ENCODE peak calls at places on chromosomes 3 and 15, in six cellular contexts. One of them, this sample, is unnamed.

GRCh38 chr3:177528306-177529070 is 331.2 kb upstream of the TBL1XR1 start:
- DNase-seq in mesenteric fat pad: no peak
- DNase-seq in KBM-7: no peak
- DNase-seq in stimulated activated CD8-positive, alpha-beta memory T cell treated with anti-CD3 and anti-CD28 coated beads, Interleukin-7, amount 100 ng/mL, for 4 hours: no peak
- DNase-seq in activated CD4-positive, alpha-beta T cell treated with anti-CD3 and anti-CD28 coated beads, Interleukin-2, amount 10 ng/mL, durations not matched to agents 7 days and 5 days: no peak
- DNase-seq in stimulated activated CD4-positive, alpha-beta T cell treated with anti-CD3 and anti-CD28 coated beads, Interleukin-15, amount 100 ng/mL, for 1 hour: no peak
- DNase-seq in this sample: no peak

GRCh38 chr15:73338606-73339388 is 30.0 kb downstream of the HCN4 start:
- DNase-seq in activated CD4-positive, alpha-beta T cell treated with anti-CD3 and anti-CD28 coated beads, Interleukin-2, amount 10 ng/mL, durations not matched to agents 7 days and 5 days: no peak
- DNase-seq in KBM-7: no peak
- DNase-seq in stimulated activated CD8-positive, alpha-beta memory T cell treated with anti-CD3 and anti-CD28 coated beads, Interleukin-7, amount 100 ng/mL, for 4 hours: no peak
- DNase-seq in stimulated activated CD4-positive, alpha-beta T cell treated with anti-CD3 and anti-CD28 coated beads, Interleukin-15, amount 100 ng/mL, for 1 hour: no peak
- DNase-seq in mesenteric fat pad: no peak
- DNase-seq in this sample: no peak

GRCh38 chr3:126113733-126114132 is 29.8 kb upstream of the SLC41A3 start:
- DNase-seq in stimulated activated CD8-positive, alpha-beta memory T cell treated with anti-CD3 and anti-CD28 coated beads, Interleukin-7, amount 100 ng/mL, for 4 hours: no peak
- DNase-seq in mesenteric fat pad: peak
- DNase-seq in activated CD4-positive, alpha-beta T cell treated with anti-CD3 and anti-CD28 coated beads, Interleukin-2, amount 10 ng/mL, durations not matched to agents 7 days and 5 days: no peak
- DNase-seq in KBM-7: no peak
- DNase-seq in stimulated activated CD4-positive, alpha-beta T cell treated with anti-CD3 and anti-CD28 coated beads, Interleukin-15, amount 100 ng/mL, for 1 hour: no peak
- DNase-seq in this sample: no peak

GRCh38 chr3:163971861-163972260 is 1106.4 kb downstream of the SI start:
- DNase-seq in stimulated activated CD8-positive, alpha-beta memory T cell treated with anti-CD3 and anti-CD28 coated beads, Interleukin-7, amount 100 ng/mL, for 4 hours: no peak
- DNase-seq in stimulated activated CD4-positive, alpha-beta T cell treated with anti-CD3 and anti-CD28 coated beads, Interleukin-15, amount 100 ng/mL, for 1 hour: no peak
- DNase-seq in mesenteric fat pad: no peak
- DNase-seq in activated CD4-positive, alpha-beta T cell treated with anti-CD3 and anti-CD28 coated beads, Interleukin-2, amount 10 ng/mL, durations not matched to agents 7 days and 5 days: no peak
- DNase-seq in KBM-7: no peak
- DNase-seq in this sample: no peak

GRCh38 chr3:52014613-52015012 is 18.9 kb upstream of the RPL29 start:
- DNase-seq in mesenteric fat pad: no peak
- DNase-seq in KBM-7: peak
- DNase-seq in activated CD4-positive, alpha-beta T cell treated with anti-CD3 and anti-CD28 coated beads, Interleukin-2, amount 10 ng/mL, durations not matched to agents 7 days and 5 days: no peak
- DNase-seq in stimulated activated CD8-positive, alpha-beta memory T cell treated with anti-CD3 and anti-CD28 coated beads, Interleukin-7, amount 100 ng/mL, for 4 hours: no peak
- DNase-seq in stimulated activated CD4-positive, alpha-beta T cell treated with anti-CD3 and anti-CD28 coated beads, Interleukin-15, amount 100 ng/mL, for 1 hour: no peak
- DNase-seq in this sample: no peak

GRCh38 chr15:70140543-70141375 is 43.0 kb upstream of the TLE3 start:
- DNase-seq in stimulated activated CD4-positive, alpha-beta T cell treated with anti-CD3 and anti-CD28 coated beads, Interleukin-15, amount 100 ng/mL, for 1 hour: no peak
- DNase-seq in stimulated activated CD8-positive, alpha-beta memory T cell treated with anti-CD3 and anti-CD28 coated beads, Interleukin-7, amount 100 ng/mL, for 4 hours: no peak
- DNase-seq in mesenteric fat pad: no peak
- DNase-seq in KBM-7: peak
- DNase-seq in activated CD4-positive, alpha-beta T cell treated with anti-CD3 and anti-CD28 coated beads, Interleukin-2, amount 10 ng/mL, durations not matched to agents 7 days and 5 days: peak
- DNase-seq in this sample: no peak

GRCh38 chr3:28935141-28935540 is 345.7 kb upstream of the RBMS3 start:
- DNase-seq in stimulated activated CD4-positive, alpha-beta T cell treated with anti-CD3 and anti-CD28 coated beads, Interleukin-15, amount 100 ng/mL, for 1 hour: no peak
- DNase-seq in mesenteric fat pad: no peak
- DNase-seq in activated CD4-positive, alpha-beta T cell treated with anti-CD3 and anti-CD28 coated beads, Interleukin-2, amount 10 ng/mL, durations not matched to agents 7 days and 5 days: no peak
- DNase-seq in stimulated activated CD8-positive, alpha-beta memory T cell treated with anti-CD3 and anti-CD28 coated beads, Interleukin-7, amount 100 ng/mL, for 4 hours: no peak
- DNase-seq in KBM-7: no peak
- DNase-seq in this sample: no peak

GRCh38 chr3:40971191-40972168 is 227.8 kb upstream of the CTNNB1 start:
- DNase-seq in KBM-7: peak
- DNase-seq in stimulated activated CD4-positive, alpha-beta T cell treated with anti-CD3 and anti-CD28 coated beads, Interleukin-15, amount 100 ng/mL, for 1 hour: no peak
- DNase-seq in mesenteric fat pad: no peak
- DNase-seq in activated CD4-positive, alpha-beta T cell treated with anti-CD3 and anti-CD28 coated beads, Interleukin-2, amount 10 ng/mL, durations not matched to agents 7 days and 5 days: peak
- DNase-seq in stimulated activated CD8-positive, alpha-beta memory T cell treated with anti-CD3 and anti-CD28 coated beads, Interleukin-7, amount 100 ng/mL, for 4 hours: peak
- DNase-seq in this sample: no peak

GRCh38 chr15:80081390-80081789 is 21.9 kb downstream of the ZFAND6 start:
- DNase-seq in mesenteric fat pad: no peak
- DNase-seq in stimulated activated CD8-positive, alpha-beta memory T cell treated with anti-CD3 and anti-CD28 coated beads, Interleukin-7, amount 100 ng/mL, for 4 hours: no peak
- DNase-seq in stimulated activated CD4-positive, alpha-beta T cell treated with anti-CD3 and anti-CD28 coated beads, Interleukin-15, amount 100 ng/mL, for 1 hour: no peak
- DNase-seq in KBM-7: peak
- DNase-seq in activated CD4-positive, alpha-beta T cell treated with anti-CD3 and anti-CD28 coated beads, Interleukin-2, amount 10 ng/mL, durations not matched to agents 7 days and 5 days: no peak
- DNase-seq in this sample: no peak

GRCh38 chr3:145182196-145182911 is 978.6 kb downstream of the PLOD2 start:
- DNase-seq in KBM-7: no peak
- DNase-seq in mesenteric fat pad: no peak
- DNase-seq in stimulated activated CD8-positive, alpha-beta memory T cell treated with anti-CD3 and anti-CD28 coated beads, Interleukin-7, amount 100 ng/mL, for 4 hours: no peak
- DNase-seq in stimulated activated CD4-positive, alpha-beta T cell treated with anti-CD3 and anti-CD28 coated beads, Interleukin-15, amount 100 ng/mL, for 1 hour: no peak
- DNase-seq in activated CD4-positive, alpha-beta T cell treated with anti-CD3 and anti-CD28 coated beads, Interleukin-2, amount 10 ng/mL, durations not matched to agents 7 days and 5 days: no peak
- DNase-seq in this sample: no peak

GRCh38 chr3:22988566-22988965 is 214.6 kb upstream of the UBE2E2 start:
- DNase-seq in stimulated activated CD4-positive, alpha-beta T cell treated with anti-CD3 and anti-CD28 coated beads, Interleukin-15, amount 100 ng/mL, for 1 hour: no peak
- DNase-seq in mesenteric fat pad: no peak
- DNase-seq in KBM-7: no peak
- DNase-seq in activated CD4-positive, alpha-beta T cell treated with anti-CD3 and anti-CD28 coated beads, Interleukin-2, amount 10 ng/mL, durations not matched to agents 7 days and 5 days: no peak
- DNase-seq in stimulated activated CD8-positive, alpha-beta memory T cell treated with anti-CD3 and anti-CD28 coated beads, Interleukin-7, amount 100 ng/mL, for 4 hours: no peak
- DNase-seq in this sample: no peak

GRCh38 chr3:16462679-16463078 is 50.8 kb downstream of the RFTN1 start:
- DNase-seq in stimulated activated CD4-positive, alpha-beta T cell treated with anti-CD3 and anti-CD28 coated beads, Interleukin-15, amount 100 ng/mL, for 1 hour: no peak
- DNase-seq in KBM-7: no peak
- DNase-seq in stimulated activated CD8-positive, alpha-beta memory T cell treated with anti-CD3 and anti-CD28 coated beads, Interleukin-7, amount 100 ng/mL, for 4 hours: no peak
- DNase-seq in activated CD4-positive, alpha-beta T cell treated with anti-CD3 and anti-CD28 coated beads, Interleukin-2, amount 10 ng/mL, durations not matched to agents 7 days and 5 days: peak
- DNase-seq in mesenteric fat pad: no peak
- DNase-seq in this sample: no peak

GRCh38 chr15:45640610-45641009 is 5.8 kb downstream of the SQOR start:
- DNase-seq in stimulated activated CD4-positive, alpha-beta T cell treated with anti-CD3 and anti-CD28 coated beads, Interleukin-15, amount 100 ng/mL, for 1 hour: no peak
- DNase-seq in mesenteric fat pad: no peak
- DNase-seq in activated CD4-positive, alpha-beta T cell treated with anti-CD3 and anti-CD28 coated beads, Interleukin-2, amount 10 ng/mL, durations not matched to agents 7 days and 5 days: no peak
- DNase-seq in KBM-7: no peak
- DNase-seq in stimulated activated CD8-positive, alpha-beta memory T cell treated with anti-CD3 and anti-CD28 coated beads, Interleukin-7, amount 100 ng/mL, for 4 hours: no peak
- DNase-seq in this sample: no peak

GRCh38 chr3:142282503-142282902 is 57.1 kb upstream of the GK5 start:
- DNase-seq in stimulated activated CD4-positive, alpha-beta T cell treated with anti-CD3 and anti-CD28 coated beads, Interleukin-15, amount 100 ng/mL, for 1 hour: no peak
- DNase-seq in stimulated activated CD8-positive, alpha-beta memory T cell treated with anti-CD3 and anti-CD28 coated beads, Interleukin-7, amount 100 ng/mL, for 4 hours: no peak
- DNase-seq in activated CD4-positive, alpha-beta T cell treated with anti-CD3 and anti-CD28 coated beads, Interleukin-2, amount 10 ng/mL, durations not matched to agents 7 days and 5 days: no peak
- DNase-seq in mesenteric fat pad: no peak
- DNase-seq in KBM-7: no peak
- DNase-seq in this sample: no peak

GRCh38 chr3:42175841-42176240 is 84.7 kb downstream of the TRAK1 start:
- DNase-seq in stimulated activated CD4-positive, alpha-beta T cell treated with anti-CD3 and anti-CD28 coated beads, Interleukin-15, amount 100 ng/mL, for 1 hour: no peak
- DNase-seq in stimulated activated CD8-positive, alpha-beta memory T cell treated with anti-CD3 and anti-CD28 coated beads, Interleukin-7, amount 100 ng/mL, for 4 hours: no peak
- DNase-seq in activated CD4-positive, alpha-beta T cell treated with anti-CD3 and anti-CD28 coated beads, Interleukin-2, amount 10 ng/mL, durations not matched to agents 7 days and 5 days: no peak
- DNase-seq in KBM-7: no peak
- DNase-seq in mesenteric fat pad: no peak
- DNase-seq in this sample: no peak

GRCh38 chr3:16803019-16803418 is 81.7 kb upstream of the PLCL2 start:
- DNase-seq in KBM-7: no peak
- DNase-seq in mesenteric fat pad: no peak
- DNase-seq in stimulated activated CD4-positive, alpha-beta T cell treated with anti-CD3 and anti-CD28 coated beads, Interleukin-15, amount 100 ng/mL, for 1 hour: no peak
- DNase-seq in activated CD4-positive, alpha-beta T cell treated with anti-CD3 and anti-CD28 coated beads, Interleukin-2, amount 10 ng/mL, durations not matched to agents 7 days and 5 days: no peak
- DNase-seq in stimulated activated CD8-positive, alpha-beta memory T cell treated with anti-CD3 and anti-CD28 coated beads, Interleukin-7, amount 100 ng/mL, for 4 hours: no peak
- DNase-seq in this sample: no peak

GRCh38 chr3:18211116-18211515 is 214.0 kb downstream of the SATB1 start:
- DNase-seq in stimulated activated CD4-positive, alpha-beta T cell treated with anti-CD3 and anti-CD28 coated beads, Interleukin-15, amount 100 ng/mL, for 1 hour: no peak
- DNase-seq in KBM-7: peak
- DNase-seq in mesenteric fat pad: no peak
- DNase-seq in activated CD4-positive, alpha-beta T cell treated with anti-CD3 and anti-CD28 coated beads, Interleukin-2, amount 10 ng/mL, durations not matched to agents 7 days and 5 days: no peak
- DNase-seq in stimulated activated CD8-positive, alpha-beta memory T cell treated with anti-CD3 and anti-CD28 coated beads, Interleukin-7, amount 100 ng/mL, for 4 hours: no peak
- DNase-seq in this sample: no peak

GRCh38 chr3:187150599-187150998 is 11.3 kb upstream of the RPL39L start:
- DNase-seq in KBM-7: peak
- DNase-seq in mesenteric fat pad: no peak
- DNase-seq in stimulated activated CD4-positive, alpha-beta T cell treated with anti-CD3 and anti-CD28 coated beads, Interleukin-15, amount 100 ng/mL, for 1 hour: peak
- DNase-seq in activated CD4-positive, alpha-beta T cell treated with anti-CD3 and anti-CD28 coated beads, Interleukin-2, amount 10 ng/mL, durations not matched to agents 7 days and 5 days: peak
- DNase-seq in stimulated activated CD8-positive, alpha-beta memory T cell treated with anti-CD3 and anti-CD28 coated beads, Interleukin-7, amount 100 ng/mL, for 4 hours: peak
- DNase-seq in this sample: peak

GRCh38 chr3:127419641-127420354 is 132.0 kb upstream of the PRR20G start:
- DNase-seq in KBM-7: no peak
- DNase-seq in activated CD4-positive, alpha-beta T cell treated with anti-CD3 and anti-CD28 coated beads, Interleukin-2, amount 10 ng/mL, durations not matched to agents 7 days and 5 days: no peak
- DNase-seq in mesenteric fat pad: no peak
- DNase-seq in stimulated activated CD8-positive, alpha-beta memory T cell treated with anti-CD3 and anti-CD28 coated beads, Interleukin-7, amount 100 ng/mL, for 4 hours: no peak
- DNase-seq in stimulated activated CD4-positive, alpha-beta T cell treated with anti-CD3 and anti-CD28 coated beads, Interleukin-15, amount 100 ng/mL, for 1 hour: no peak
- DNase-seq in this sample: no peak

GRCh38 chr3:77411990-77412389 is 372.1 kb downstream of the ROBO2 start:
- DNase-seq in stimulated activated CD4-positive, alpha-beta T cell treated with anti-CD3 and anti-CD28 coated beads, Interleukin-15, amount 100 ng/mL, for 1 hour: no peak
- DNase-seq in stimulated activated CD8-positive, alpha-beta memory T cell treated with anti-CD3 and anti-CD28 coated beads, Interleukin-7, amount 100 ng/mL, for 4 hours: no peak
- DNase-seq in activated CD4-positive, alpha-beta T cell treated with anti-CD3 and anti-CD28 coated beads, Interleukin-2, amount 10 ng/mL, durations not matched to agents 7 days and 5 days: no peak
- DNase-seq in mesenteric fat pad: no peak
- DNase-seq in KBM-7: no peak
- DNase-seq in this sample: no peak

GRCh38 chr3:180789774-180790173 is 110.5 kb upstream of the CCDC39 start:
- DNase-seq in KBM-7: no peak
- DNase-seq in stimulated activated CD8-positive, alpha-beta memory T cell treated with anti-CD3 and anti-CD28 coated beads, Interleukin-7, amount 100 ng/mL, for 4 hours: no peak
- DNase-seq in mesenteric fat pad: no peak
- DNase-seq in activated CD4-positive, alpha-beta T cell treated with anti-CD3 and anti-CD28 coated beads, Interleukin-2, amount 10 ng/mL, durations not matched to agents 7 days and 5 days: no peak
- DNase-seq in stimulated activated CD4-positive, alpha-beta T cell treated with anti-CD3 and anti-CD28 coated beads, Interleukin-15, amount 100 ng/mL, for 1 hour: no peak
- DNase-seq in this sample: no peak

GRCh38 chr3:10548997-10549396 is 43.6 kb upstream of the ATP2B2 start:
- DNase-seq in activated CD4-positive, alpha-beta T cell treated with anti-CD3 and anti-CD28 coated beads, Interleukin-2, amount 10 ng/mL, durations not matched to agents 7 days and 5 days: no peak
- DNase-seq in stimulated activated CD4-positive, alpha-beta T cell treated with anti-CD3 and anti-CD28 coated beads, Interleukin-15, amount 100 ng/mL, for 1 hour: no peak
- DNase-seq in stimulated activated CD8-positive, alpha-beta memory T cell treated with anti-CD3 and anti-CD28 coated beads, Interleukin-7, amount 100 ng/mL, for 4 hours: no peak
- DNase-seq in mesenteric fat pad: no peak
- DNase-seq in KBM-7: no peak
- DNase-seq in this sample: no peak

GRCh38 chr3:53202331-53203015 is 41.5 kb downstream of the PRKCD start:
- DNase-seq in KBM-7: no peak
- DNase-seq in stimulated activated CD4-positive, alpha-beta T cell treated with anti-CD3 and anti-CD28 coated beads, Interleukin-15, amount 100 ng/mL, for 1 hour: no peak
- DNase-seq in activated CD4-positive, alpha-beta T cell treated with anti-CD3 and anti-CD28 coated beads, Interleukin-2, amount 10 ng/mL, durations not matched to agents 7 days and 5 days: no peak
- DNase-seq in mesenteric fat pad: no peak
- DNase-seq in stimulated activated CD8-positive, alpha-beta memory T cell treated with anti-CD3 and anti-CD28 coated beads, Interleukin-7, amount 100 ng/mL, for 4 hours: no peak
- DNase-seq in this sample: no peak

GRCh38 chr3:186221733-186222378 is 113.0 kb upstream of the ETV5 start:
- DNase-seq in KBM-7: no peak
- DNase-seq in stimulated activated CD4-positive, alpha-beta T cell treated with anti-CD3 and anti-CD28 coated beads, Interleukin-15, amount 100 ng/mL, for 1 hour: no peak
- DNase-seq in mesenteric fat pad: no peak
- DNase-seq in stimulated activated CD8-positive, alpha-beta memory T cell treated with anti-CD3 and anti-CD28 coated beads, Interleukin-7, amount 100 ng/mL, for 4 hours: no peak
- DNase-seq in activated CD4-positive, alpha-beta T cell treated with anti-CD3 and anti-CD28 coated beads, Interleukin-2, amount 10 ng/mL, durations not matched to agents 7 days and 5 days: no peak
- DNase-seq in this sample: no peak

GRCh38 chr3:49238274-49239127 is 38.5 kb downstream of the C3orf62 start:
- DNase-seq in stimulated activated CD8-positive, alpha-beta memory T cell treated with anti-CD3 and anti-CD28 coated beads, Interleukin-7, amount 100 ng/mL, for 4 hours: no peak
- DNase-seq in stimulated activated CD4-positive, alpha-beta T cell treated with anti-CD3 and anti-CD28 coated beads, Interleukin-15, amount 100 ng/mL, for 1 hour: no peak
- DNase-seq in mesenteric fat pad: peak
- DNase-seq in activated CD4-positive, alpha-beta T cell treated with anti-CD3 and anti-CD28 coated beads, Interleukin-2, amount 10 ng/mL, durations not matched to agents 7 days and 5 days: no peak
- DNase-seq in KBM-7: peak
- DNase-seq in this sample: no peak

GRCh38 chr3:107525101-107525953 is 2.6 kb downstream of the BBX start:
- DNase-seq in activated CD4-positive, alpha-beta T cell treated with anti-CD3 and anti-CD28 coated beads, Interleukin-2, amount 10 ng/mL, durations not matched to agents 7 days and 5 days: peak
- DNase-seq in mesenteric fat pad: peak
- DNase-seq in stimulated activated CD8-positive, alpha-beta memory T cell treated with anti-CD3 and anti-CD28 coated beads, Interleukin-7, amount 100 ng/mL, for 4 hours: peak
- DNase-seq in stimulated activated CD4-positive, alpha-beta T cell treated with anti-CD3 and anti-CD28 coated beads, Interleukin-15, amount 100 ng/mL, for 1 hour: peak
- DNase-seq in KBM-7: peak
- DNase-seq in this sample: no peak

GRCh38 chr3:14933829-14934425 is 13.5 kb upstream of the NR2C2 start:
- DNase-seq in activated CD4-positive, alpha-beta T cell treated with anti-CD3 and anti-CD28 coated beads, Interleukin-2, amount 10 ng/mL, durations not matched to agents 7 days and 5 days: no peak
- DNase-seq in KBM-7: no peak
- DNase-seq in mesenteric fat pad: no peak
- DNase-seq in stimulated activated CD4-positive, alpha-beta T cell treated with anti-CD3 and anti-CD28 coated beads, Interleukin-15, amount 100 ng/mL, for 1 hour: no peak
- DNase-seq in stimulated activated CD8-positive, alpha-beta memory T cell treated with anti-CD3 and anti-CD28 coated beads, Interleukin-7, amount 100 ng/mL, for 4 hours: no peak
- DNase-seq in this sample: no peak

GRCh38 chr15:77495806-77496589 is 75.3 kb downstream of the HMG20A start:
- DNase-seq in mesenteric fat pad: no peak
- DNase-seq in KBM-7: peak
- DNase-seq in stimulated activated CD4-positive, alpha-beta T cell treated with anti-CD3 and anti-CD28 coated beads, Interleukin-15, amount 100 ng/mL, for 1 hour: no peak
- DNase-seq in stimulated activated CD8-positive, alpha-beta memory T cell treated with anti-CD3 and anti-CD28 coated beads, Interleukin-7, amount 100 ng/mL, for 4 hours: no peak
- DNase-seq in activated CD4-positive, alpha-beta T cell treated with anti-CD3 and anti-CD28 coated beads, Interleukin-2, amount 10 ng/mL, durations not matched to agents 7 days and 5 days: no peak
- DNase-seq in this sample: no peak

GRCh38 chr3:186998937-186999368 is 68.6 kb downstream of the ST6GAL1 start:
- DNase-seq in stimulated activated CD8-positive, alpha-beta memory T cell treated with anti-CD3 and anti-CD28 coated beads, Interleukin-7, amount 100 ng/mL, for 4 hours: no peak
- DNase-seq in KBM-7: no peak
- DNase-seq in mesenteric fat pad: no peak
- DNase-seq in stimulated activated CD4-positive, alpha-beta T cell treated with anti-CD3 and anti-CD28 coated beads, Interleukin-15, amount 100 ng/mL, for 1 hour: no peak
- DNase-seq in activated CD4-positive, alpha-beta T cell treated with anti-CD3 and anti-CD28 coated beads, Interleukin-2, amount 10 ng/mL, durations not matched to agents 7 days and 5 days: no peak
- DNase-seq in this sample: no peak

GRCh38 chr15:71275098-71275497 is 159.8 kb downstream of the THSD4 start:
- DNase-seq in activated CD4-positive, alpha-beta T cell treated with anti-CD3 and anti-CD28 coated beads, Interleukin-2, amount 10 ng/mL, durations not matched to agents 7 days and 5 days: no peak
- DNase-seq in mesenteric fat pad: no peak
- DNase-seq in KBM-7: no peak
- DNase-seq in stimulated activated CD8-positive, alpha-beta memory T cell treated with anti-CD3 and anti-CD28 coated beads, Interleukin-7, amount 100 ng/mL, for 4 hours: no peak
- DNase-seq in stimulated activated CD4-positive, alpha-beta T cell treated with anti-CD3 and anti-CD28 coated beads, Interleukin-15, amount 100 ng/mL, for 1 hour: no peak
- DNase-seq in this sample: no peak

GRCh38 chr3:172592898-172593669 is 69.9 kb upstream of the TNFSF10 start:
- DNase-seq in KBM-7: no peak
- DNase-seq in activated CD4-positive, alpha-beta T cell treated with anti-CD3 and anti-CD28 coated beads, Interleukin-2, amount 10 ng/mL, durations not matched to agents 7 days and 5 days: peak
- DNase-seq in stimulated activated CD4-positive, alpha-beta T cell treated with anti-CD3 and anti-CD28 coated beads, Interleukin-15, amount 100 ng/mL, for 1 hour: no peak
- DNase-seq in stimulated activated CD8-positive, alpha-beta memory T cell treated with anti-CD3 and anti-CD28 coated beads, Interleukin-7, amount 100 ng/mL, for 4 hours: no peak
- DNase-seq in mesenteric fat pad: no peak
- DNase-seq in this sample: no peak

GRCh38 chr15:39338251-39338650 is 242.6 kb upstream of the THBS1 start:
- DNase-seq in stimulated activated CD4-positive, alpha-beta T cell treated with anti-CD3 and anti-CD28 coated beads, Interleukin-15, amount 100 ng/mL, for 1 hour: no peak
- DNase-seq in stimulated activated CD8-positive, alpha-beta memory T cell treated with anti-CD3 and anti-CD28 coated beads, Interleukin-7, amount 100 ng/mL, for 4 hours: no peak
- DNase-seq in mesenteric fat pad: no peak
- DNase-seq in KBM-7: no peak
- DNase-seq in activated CD4-positive, alpha-beta T cell treated with anti-CD3 and anti-CD28 coated beads, Interleukin-2, amount 10 ng/mL, durations not matched to agents 7 days and 5 days: no peak
- DNase-seq in this sample: no peak

GRCh38 chr3:50272911-50273688 is 4.2 kb downstream of the SEMA3B start:
- DNase-seq in mesenteric fat pad: peak
- DNase-seq in KBM-7: peak
- DNase-seq in stimulated activated CD8-positive, alpha-beta memory T cell treated with anti-CD3 and anti-CD28 coated beads, Interleukin-7, amount 100 ng/mL, for 4 hours: peak
- DNase-seq in stimulated activated CD4-positive, alpha-beta T cell treated with anti-CD3 and anti-CD28 coated beads, Interleukin-15, amount 100 ng/mL, for 1 hour: peak
- DNase-seq in activated CD4-positive, alpha-beta T cell treated with anti-CD3 and anti-CD28 coated beads, Interleukin-2, amount 10 ng/mL, durations not matched to agents 7 days and 5 days: peak
- DNase-seq in this sample: peak

GRCh38 chr3:143109861-143110260 is 9.7 kb upstream of the CHST2 start:
- DNase-seq in mesenteric fat pad: no peak
- DNase-seq in activated CD4-positive, alpha-beta T cell treated with anti-CD3 and anti-CD28 coated beads, Interleukin-2, amount 10 ng/mL, durations not matched to agents 7 days and 5 days: no peak
- DNase-seq in stimulated activated CD4-positive, alpha-beta T cell treated with anti-CD3 and anti-CD28 coated beads, Interleukin-15, amount 100 ng/mL, for 1 hour: no peak
- DNase-seq in stimulated activated CD8-positive, alpha-beta memory T cell treated with anti-CD3 and anti-CD28 coated beads, Interleukin-7, amount 100 ng/mL, for 4 hours: no peak
- DNase-seq in KBM-7: no peak
- DNase-seq in this sample: no peak

GRCh38 chr15:95734422-95735316 is 595.8 kb upstream of the NR2F2 start:
- DNase-seq in activated CD4-positive, alpha-beta T cell treated with anti-CD3 and anti-CD28 coated beads, Interleukin-2, amount 10 ng/mL, durations not matched to agents 7 days and 5 days: no peak
- DNase-seq in stimulated activated CD8-positive, alpha-beta memory T cell treated with anti-CD3 and anti-CD28 coated beads, Interleukin-7, amount 100 ng/mL, for 4 hours: no peak
- DNase-seq in KBM-7: peak
- DNase-seq in mesenteric fat pad: no peak
- DNase-seq in stimulated activated CD4-positive, alpha-beta T cell treated with anti-CD3 and anti-CD28 coated beads, Interleukin-15, amount 100 ng/mL, for 1 hour: no peak
- DNase-seq in this sample: no peak

GRCh38 chr3:27675287-27675686 is 46.8 kb downstream of the EOMES start:
- DNase-seq in activated CD4-positive, alpha-beta T cell treated with anti-CD3 and anti-CD28 coated beads, Interleukin-2, amount 10 ng/mL, durations not matched to agents 7 days and 5 days: no peak
- DNase-seq in mesenteric fat pad: no peak
- DNase-seq in stimulated activated CD8-positive, alpha-beta memory T cell treated with anti-CD3 and anti-CD28 coated beads, Interleukin-7, amount 100 ng/mL, for 4 hours: no peak
- DNase-seq in KBM-7: no peak
- DNase-seq in stimulated activated CD4-positive, alpha-beta T cell treated with anti-CD3 and anti-CD28 coated beads, Interleukin-15, amount 100 ng/mL, for 1 hour: no peak
- DNase-seq in this sample: no peak

GRCh38 chr15:33789141-33789540 is 179.2 kb upstream of the CHRM5 start:
- DNase-seq in mesenteric fat pad: no peak
- DNase-seq in KBM-7: no peak
- DNase-seq in stimulated activated CD8-positive, alpha-beta memory T cell treated with anti-CD3 and anti-CD28 coated beads, Interleukin-7, amount 100 ng/mL, for 4 hours: no peak
- DNase-seq in stimulated activated CD4-positive, alpha-beta T cell treated with anti-CD3 and anti-CD28 coated beads, Interleukin-15, amount 100 ng/mL, for 1 hour: no peak
- DNase-seq in activated CD4-positive, alpha-beta T cell treated with anti-CD3 and anti-CD28 coated beads, Interleukin-2, amount 10 ng/mL, durations not matched to agents 7 days and 5 days: no peak
- DNase-seq in this sample: no peak

GRCh38 chr3:34073141-34073540 is 274.7 kb downstream of the PDCD6IP start:
- DNase-seq in stimulated activated CD8-positive, alpha-beta memory T cell treated with anti-CD3 and anti-CD28 coated beads, Interleukin-7, amount 100 ng/mL, for 4 hours: no peak
- DNase-seq in stimulated activated CD4-positive, alpha-beta T cell treated with anti-CD3 and anti-CD28 coated beads, Interleukin-15, amount 100 ng/mL, for 1 hour: no peak
- DNase-seq in KBM-7: no peak
- DNase-seq in mesenteric fat pad: no peak
- DNase-seq in activated CD4-positive, alpha-beta T cell treated with anti-CD3 and anti-CD28 coated beads, Interleukin-2, amount 10 ng/mL, durations not matched to agents 7 days and 5 days: no peak
- DNase-seq in this sample: no peak